ENCODE peak calls at places on chromosomes 12 and 14, in seven cellular contexts. One of them, this sample, is unnamed.

GRCh38 chr12:121810234-121810817 is 6.5 kb downstream of the SETD1B start:
- DNase-seq in cardiac fibroblast: no peak
- DNase-seq in CD8-positive, alpha-beta T cell: no peak
- DNase-seq in WTC11: no peak
- DNase-seq in GM20000: no peak
- DNase-seq in endothelial cell of umbilical vein: no peak
- DNase-seq in mesothelial cell of epicardium: no peak
- DNase-seq in this sample: no peak

GRCh38 chr12:71799105-71799504 is 40.5 kb upstream of the TBC1D15 start:
- DNase-seq in endothelial cell of umbilical vein: peak; percentile 85
- DNase-seq in cardiac fibroblast: peak; percentile 6
- DNase-seq in GM20000: no peak
- DNase-seq in mesothelial cell of epicardium: no peak
- DNase-seq in WTC11: no peak
- DNase-seq in CD8-positive, alpha-beta T cell: no peak
- DNase-seq in this sample: no peak

GRCh38 chr14:51650721-51651387 is 856 bp upstream of the FRMD6 start:
- DNase-seq in WTC11: peak; percentile 21
- DNase-seq in CD8-positive, alpha-beta T cell: no peak
- DNase-seq in cardiac fibroblast: no peak
- DNase-seq in endothelial cell of umbilical vein: peak; percentile 29
- DNase-seq in mesothelial cell of epicardium: no peak
- DNase-seq in GM20000: no peak
- DNase-seq in this sample: no peak

GRCh38 chr12:50925920-50926319 is 26.4 kb upstream of the HIGD1C start:
- DNase-seq in WTC11: no peak
- DNase-seq in cardiac fibroblast: no peak
- DNase-seq in GM20000: no peak
- DNase-seq in CD8-positive, alpha-beta T cell: no peak
- DNase-seq in mesothelial cell of epicardium: no peak
- DNase-seq in endothelial cell of umbilical vein: no peak
- DNase-seq in this sample: no peak

GRCh38 chr12:100200450-100201181 is at the start of gene ACTR6:
- DNase-seq in mesothelial cell of epicardium: peak; percentile 93
- DNase-seq in cardiac fibroblast: peak; percentile 98
- DNase-seq in endothelial cell of umbilical vein: peak; percentile 96
- DNase-seq in GM20000: peak; percentile 93
- DNase-seq in WTC11: peak; percentile 96
- DNase-seq in CD8-positive, alpha-beta T cell: peak; percentile 98
- DNase-seq in this sample: peak; percentile 98

GRCh38 chr14:28652782-28653181 is 113.8 kb upstream of the FOXG1 start:
- DNase-seq in CD8-positive, alpha-beta T cell: no peak
- DNase-seq in mesothelial cell of epicardium: no peak
- DNase-seq in WTC11: no peak
- DNase-seq in cardiac fibroblast: peak; percentile 34
- DNase-seq in endothelial cell of umbilical vein: no peak
- DNase-seq in GM20000: no peak
- DNase-seq in this sample: no peak

GRCh38 chr14:69208665-69209064 is 17.4 kb downstream of the EXD2 start:
- DNase-seq in mesothelial cell of epicardium: no peak
- DNase-seq in CD8-positive, alpha-beta T cell: no peak
- DNase-seq in endothelial cell of umbilical vein: no peak
- DNase-seq in WTC11: no peak
- DNase-seq in GM20000: no peak
- DNase-seq in cardiac fibroblast: no peak
- DNase-seq in this sample: no peak

GRCh38 chr12:14836336-14837210 is 6.8 kb downstream of the ART4 start:
- DNase-seq in endothelial cell of umbilical vein: peak; percentile 86
- DNase-seq in cardiac fibroblast: peak; percentile 85
- DNase-seq in mesothelial cell of epicardium: no peak
- DNase-seq in GM20000: no peak
- DNase-seq in WTC11: no peak
- DNase-seq in CD8-positive, alpha-beta T cell: no peak
- DNase-seq in this sample: no peak

GRCh38 chr12:54131641-54132280 is 57.0 kb downstream of the SMUG1 start:
- DNase-seq in GM20000: no peak
- DNase-seq in CD8-positive, alpha-beta T cell: no peak
- DNase-seq in endothelial cell of umbilical vein: no peak
- DNase-seq in cardiac fibroblast: no peak
- DNase-seq in WTC11: no peak
- DNase-seq in mesothelial cell of epicardium: no peak
- DNase-seq in this sample: no peak

GRCh38 chr14:103711516-103712431 is 3.5 kb downstream of the XRCC3 start:
- DNase-seq in WTC11: no peak
- DNase-seq in mesothelial cell of epicardium: no peak
- DNase-seq in GM20000: no peak
- DNase-seq in CD8-positive, alpha-beta T cell: no peak
- DNase-seq in cardiac fibroblast: peak; percentile 29
- DNase-seq in endothelial cell of umbilical vein: peak; percentile 45
- DNase-seq in this sample: no peak

GRCh38 chr12:80192087-80192486 is 92.8 kb downstream of the OTOGL start:
- DNase-seq in GM20000: no peak
- DNase-seq in mesothelial cell of epicardium: no peak
- DNase-seq in endothelial cell of umbilical vein: no peak
- DNase-seq in cardiac fibroblast: no peak
- DNase-seq in CD8-positive, alpha-beta T cell: no peak
- DNase-seq in WTC11: no peak
- DNase-seq in this sample: no peak

GRCh38 chr14:51448831-51449665 is 202.7 kb upstream of the FRMD6 start:
- DNase-seq in cardiac fibroblast: peak; percentile 86
- DNase-seq in mesothelial cell of epicardium: no peak
- DNase-seq in endothelial cell of umbilical vein: peak; percentile 66
- DNase-seq in WTC11: no peak
- DNase-seq in CD8-positive, alpha-beta T cell: no peak
- DNase-seq in GM20000: no peak
- DNase-seq in this sample: peak; percentile 77

GRCh38 chr12:116544656-116545055 is 14.5 kb upstream of the MAP1LC3B2 start:
- DNase-seq in cardiac fibroblast: peak; percentile 26
- DNase-seq in WTC11: no peak
- DNase-seq in GM20000: no peak
- DNase-seq in CD8-positive, alpha-beta T cell: no peak
- DNase-seq in mesothelial cell of epicardium: no peak
- DNase-seq in endothelial cell of umbilical vein: no peak
- DNase-seq in this sample: no peak

GRCh38 chr12:47652491-47653234 is 53.2 kb downstream of the RPAP3 start:
- DNase-seq in GM20000: no peak
- DNase-seq in CD8-positive, alpha-beta T cell: no peak
- DNase-seq in endothelial cell of umbilical vein: no peak
- DNase-seq in mesothelial cell of epicardium: no peak
- DNase-seq in WTC11: no peak
- DNase-seq in cardiac fibroblast: no peak
- DNase-seq in this sample: no peak

GRCh38 chr12:27639265-27639664 is 57.0 kb upstream of the REP15 start:
- DNase-seq in WTC11: no peak
- DNase-seq in mesothelial cell of epicardium: no peak
- DNase-seq in GM20000: no peak
- DNase-seq in endothelial cell of umbilical vein: no peak
- DNase-seq in CD8-positive, alpha-beta T cell: no peak
- DNase-seq in cardiac fibroblast: no peak
- DNase-seq in this sample: no peak

GRCh38 chr12:77751939-77752338 is 78.8 kb upstream of the NAV3 start:
- DNase-seq in endothelial cell of umbilical vein: peak; percentile 82
- DNase-seq in WTC11: no peak
- DNase-seq in CD8-positive, alpha-beta T cell: no peak
- DNase-seq in mesothelial cell of epicardium: no peak
- DNase-seq in cardiac fibroblast: peak; percentile 66
- DNase-seq in GM20000: no peak
- DNase-seq in this sample: no peak

GRCh38 chr14:101230851-101231550 is 327.5 kb upstream of the RTL1 start:
- DNase-seq in mesothelial cell of epicardium: no peak
- DNase-seq in endothelial cell of umbilical vein: no peak
- DNase-seq in GM20000: no peak
- DNase-seq in WTC11: no peak
- DNase-seq in CD8-positive, alpha-beta T cell: peak; percentile 31
- DNase-seq in cardiac fibroblast: no peak
- DNase-seq in this sample: no peak

GRCh38 chr14:101229666-101230065 is 326.1 kb upstream of the RTL1 start:
- DNase-seq in mesothelial cell of epicardium: no peak
- DNase-seq in endothelial cell of umbilical vein: no peak
- DNase-seq in cardiac fibroblast: no peak
- DNase-seq in CD8-positive, alpha-beta T cell: peak; percentile 27
- DNase-seq in GM20000: no peak
- DNase-seq in WTC11: no peak
- DNase-seq in this sample: no peak

GRCh38 chr14:101230161-101230850 is 326.8 kb upstream of the RTL1 start:
- DNase-seq in WTC11: no peak
- DNase-seq in GM20000: no peak
- DNase-seq in endothelial cell of umbilical vein: no peak
- DNase-seq in mesothelial cell of epicardium: peak; percentile 34
- DNase-seq in cardiac fibroblast: no peak
- DNase-seq in CD8-positive, alpha-beta T cell: peak; percentile 9
- DNase-seq in this sample: no peak

GRCh38 chr14:101227611-101228594 is 324.4 kb upstream of the RTL1 start:
- DNase-seq in mesothelial cell of epicardium: peak; percentile 35
- DNase-seq in GM20000: no peak
- DNase-seq in WTC11: no peak
- DNase-seq in cardiac fibroblast: no peak
- DNase-seq in endothelial cell of umbilical vein: no peak
- DNase-seq in CD8-positive, alpha-beta T cell: peak; percentile 37
- DNase-seq in this sample: peak; percentile 87

GRCh38 chr14:101228949-101229541 is 325.5 kb upstream of the RTL1 start:
- DNase-seq in cardiac fibroblast: no peak
- DNase-seq in WTC11: no peak
- DNase-seq in CD8-positive, alpha-beta T cell: peak; percentile 36
- DNase-seq in endothelial cell of umbilical vein: no peak
- DNase-seq in mesothelial cell of epicardium: peak; percentile 17
- DNase-seq in GM20000: no peak
- DNase-seq in this sample: no peak
- TF ChIP-seq CTCF in cardiac fibroblast: no peak
- TF ChIP-seq CTCF in WTC11: no peak
- TF ChIP-seq CTCF in CD8-positive, alpha-beta T cell: no peak
- TF ChIP-seq CTCF in endothelial cell of umbilical vein: no peak
- TF ChIP-seq CTCF in mesothelial cell of epicardium: no peak
- TF ChIP-seq CTCF in GM20000: no peak
- TF ChIP-seq CTCF in this sample: no peak

GRCh38 chr12:124992874-124993567 is 424 bp upstream of the BRI3BP start:
- DNase-seq in CD8-positive, alpha-beta T cell: peak; percentile 81
- DNase-seq in endothelial cell of umbilical vein: peak; percentile 52
- DNase-seq in WTC11: peak; percentile 92
- DNase-seq in GM20000: peak; percentile 83
- DNase-seq in cardiac fibroblast: peak; percentile 18
- DNase-seq in mesothelial cell of epicardium: peak; percentile 58
- DNase-seq in this sample: no peak
- TF ChIP-seq CTCF in CD8-positive, alpha-beta T cell: peak; percentile 68
- TF ChIP-seq CTCF in endothelial cell of umbilical vein: peak; percentile 20
- TF ChIP-seq CTCF in WTC11: no peak
- TF ChIP-seq CTCF in GM20000: peak; percentile 51
- TF ChIP-seq CTCF in cardiac fibroblast: no peak
- TF ChIP-seq CTCF in mesothelial cell of epicardium: peak; percentile 19
- TF ChIP-seq CTCF in this sample: no peak

DNA sequence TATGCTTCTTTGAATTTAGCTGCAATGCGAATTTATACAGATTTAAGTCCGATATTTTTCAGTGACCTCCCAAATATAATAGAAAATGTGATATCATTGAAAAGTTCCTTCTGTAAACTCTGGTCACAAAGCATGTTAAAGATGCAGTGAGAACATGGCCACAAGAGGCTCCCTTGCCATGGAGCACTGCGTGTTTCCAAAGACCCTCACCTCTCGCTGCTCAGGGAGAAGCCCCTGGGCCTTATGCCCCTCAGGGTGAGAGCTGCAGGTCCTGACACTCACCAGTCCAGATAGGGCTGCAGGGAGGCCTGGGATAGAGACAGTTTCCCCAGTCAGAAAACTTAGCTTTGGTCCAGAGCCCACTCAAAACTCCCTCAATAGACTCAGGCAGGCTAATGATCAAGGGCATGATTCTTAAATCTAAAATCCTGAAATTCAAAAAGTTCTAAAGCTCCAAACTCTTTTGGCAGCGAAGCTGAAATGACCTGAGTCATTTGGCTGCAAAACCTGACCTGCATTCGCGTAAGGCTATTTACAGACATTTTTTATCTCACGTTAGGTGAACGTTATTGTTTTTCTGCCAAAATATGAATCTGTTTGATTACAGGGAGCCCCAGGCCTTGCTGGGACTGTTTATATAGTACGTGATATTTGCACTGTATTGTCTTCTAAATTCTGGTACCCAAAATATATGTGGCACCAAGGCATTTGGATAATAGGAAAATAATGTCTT is 67.8 kb downstream of the CAPZA3 start:
- DNase-seq in GM20000: no peak
- DNase-seq in cardiac fibroblast: no peak
- DNase-seq in endothelial cell of umbilical vein: no peak
- DNase-seq in CD8-positive, alpha-beta T cell: no peak
- DNase-seq in mesothelial cell of epicardium: no peak
- DNase-seq in WTC11: peak; percentile 46
- DNase-seq in this sample: no peak
- TF ChIP-seq CTCF in GM20000: no peak
- TF ChIP-seq CTCF in cardiac fibroblast: no peak
- TF ChIP-seq CTCF in endothelial cell of umbilical vein: no peak
- TF ChIP-seq CTCF in CD8-positive, alpha-beta T cell: no peak
- TF ChIP-seq CTCF in mesothelial cell of epicardium: no peak
- TF ChIP-seq CTCF in WTC11: no peak
- TF ChIP-seq CTCF in this sample: no peak

GRCh38 chr12:3658327-3659163 is 94.4 kb downstream of the CRACR2A start:
- DNase-seq in WTC11: peak; percentile 73
- DNase-seq in cardiac fibroblast: peak; percentile 54
- DNase-seq in CD8-positive, alpha-beta T cell: peak; percentile 60
- DNase-seq in GM20000: peak; percentile 39
- DNase-seq in endothelial cell of umbilical vein: peak; percentile 20
- DNase-seq in mesothelial cell of epicardium: no peak
- DNase-seq in this sample: no peak

GRCh38 chr12:3661028-3661427 is 91.9 kb downstream of the CRACR2A start:
- DNase-seq in endothelial cell of umbilical vein: no peak
- DNase-seq in WTC11: no peak
- DNase-seq in mesothelial cell of epicardium: no peak
- DNase-seq in GM20000: no peak
- DNase-seq in CD8-positive, alpha-beta T cell: no peak
- DNase-seq in cardiac fibroblast: no peak
- DNase-seq in this sample: no peak

GRCh38 chr12:3656946-3657622 is 95.8 kb downstream of the CRACR2A start:
- DNase-seq in WTC11: no peak
- DNase-seq in GM20000: no peak
- DNase-seq in mesothelial cell of epicardium: no peak
- DNase-seq in cardiac fibroblast: no peak
- DNase-seq in endothelial cell of umbilical vein: no peak
- DNase-seq in CD8-positive, alpha-beta T cell: no peak
- DNase-seq in this sample: no peak

GRCh38 chr12:3651585-3652424 is 101.1 kb downstream of the CRACR2A start:
- DNase-seq in WTC11: no peak
- DNase-seq in GM20000: no peak
- DNase-seq in endothelial cell of umbilical vein: no peak
- DNase-seq in cardiac fibroblast: no peak
- DNase-seq in mesothelial cell of epicardium: no peak
- DNase-seq in CD8-positive, alpha-beta T cell: no peak
- DNase-seq in this sample: no peak

DNA sequence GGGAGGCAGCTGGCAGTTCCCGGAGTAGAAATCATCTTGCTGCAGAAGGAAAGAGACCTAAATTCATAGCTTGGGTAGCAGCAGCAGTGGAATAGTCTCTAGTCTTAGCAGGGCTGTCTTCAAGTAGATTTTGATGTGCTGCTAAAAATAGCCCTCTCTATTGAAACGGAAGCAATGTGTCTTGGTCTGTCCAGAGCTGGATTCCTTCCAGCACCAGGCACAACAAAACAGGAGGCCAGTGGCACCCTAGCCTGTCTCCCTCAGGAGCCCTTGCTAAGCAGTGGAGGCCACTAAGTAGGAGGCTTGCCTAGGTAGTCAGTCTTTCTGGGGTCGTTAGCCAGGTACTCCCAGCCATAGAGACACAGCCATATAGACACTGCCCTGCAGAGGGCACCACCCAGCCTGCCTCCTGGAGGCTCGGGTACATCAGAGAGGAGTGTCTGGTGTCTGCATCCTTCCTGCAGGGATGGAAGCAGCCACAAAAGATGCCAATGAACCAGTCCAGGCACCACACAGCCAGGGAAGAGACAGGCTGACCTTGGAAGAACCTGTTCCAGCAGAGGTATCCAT is 97.5 kb downstream of the CRACR2A start:
- DNase-seq in WTC11: peak; percentile 69
- DNase-seq in endothelial cell of umbilical vein: peak; percentile 4
- DNase-seq in mesothelial cell of epicardium: no peak
- DNase-seq in cardiac fibroblast: peak; percentile 17
- DNase-seq in GM20000: peak; percentile 39
- DNase-seq in CD8-positive, alpha-beta T cell: no peak
- DNase-seq in this sample: no peak
- TF ChIP-seq CTCF in WTC11: no peak
- TF ChIP-seq CTCF in endothelial cell of umbilical vein: peak; percentile 23
- TF ChIP-seq CTCF in mesothelial cell of epicardium: no peak
- TF ChIP-seq CTCF in cardiac fibroblast: peak; percentile 48
- TF ChIP-seq CTCF in GM20000: peak; percentile 11
- TF ChIP-seq CTCF in CD8-positive, alpha-beta T cell: no peak
- TF ChIP-seq CTCF in this sample: no peak

This sample was measured in esophagus muscularis mucosa.